ENCODE peak calls at places on chromosomes 16 and 17, in ten cellular contexts. One of them, this sample, is unnamed. For H3K79me2, the result is how much of the 10 kb centered on the place peaks cover.

GRCh38 chr17:72185571-72185970 is 64.8 kb downstream of the SOX9 start:
- DNase-seq in DND-41: no peak
- DNase-seq in HCT116: no peak
- DNase-seq in neural progenitor cell: no peak
- DNase-seq in GM23338: no peak
- DNase-seq in mammary epithelial cell: no peak
- DNase-seq in SK-N-SH: no peak
- DNase-seq in mesendoderm: no peak
- DNase-seq in endothelial cell of umbilical vein: no peak
- DNase-seq in fibroblast of lung: no peak
- DNase-seq in this sample: no peak

GRCh38 chr17:2042355-2042929 is 620 bp downstream of the OVCA2 start:
- DNase-seq in DND-41: no peak
- DNase-seq in HCT116: no peak
- DNase-seq in neural progenitor cell: peak
- DNase-seq in GM23338: peak
- DNase-seq in mammary epithelial cell: no peak
- DNase-seq in SK-N-SH: peak
- DNase-seq in mesendoderm: peak
- DNase-seq in endothelial cell of umbilical vein: no peak
- DNase-seq in fibroblast of lung: peak
- DNase-seq in this sample: peak

GRCh38 chr16:21169249-21169981 is 10.9 kb downstream of the LDAF1 start:
- DNase-seq in DND-41: no peak
- DNase-seq in HCT116: no peak
- DNase-seq in neural progenitor cell: no peak
- DNase-seq in GM23338: no peak
- DNase-seq in mammary epithelial cell: peak
- DNase-seq in SK-N-SH: no peak
- DNase-seq in mesendoderm: no peak
- DNase-seq in endothelial cell of umbilical vein: no peak
- DNase-seq in fibroblast of lung: peak
- DNase-seq in this sample: no peak

GRCh38 chr17:38885728-38886642 is 16.1 kb downstream of the LASP1 start:
- DNase-seq in DND-41: no peak
- DNase-seq in HCT116: no peak
- DNase-seq in neural progenitor cell: peak
- DNase-seq in GM23338: peak
- DNase-seq in mammary epithelial cell: no peak
- DNase-seq in SK-N-SH: peak
- DNase-seq in mesendoderm: peak
- DNase-seq in endothelial cell of umbilical vein: no peak
- DNase-seq in fibroblast of lung: peak
- DNase-seq in this sample: peak

GRCh38 chr16:2919511-2920255 is 8.0 kb downstream of the FLYWCH1 start:
- DNase-seq in DND-41: peak
- DNase-seq in HCT116: peak
- DNase-seq in neural progenitor cell: peak
- DNase-seq in GM23338: peak
- DNase-seq in mammary epithelial cell: peak
- DNase-seq in SK-N-SH: peak
- DNase-seq in mesendoderm: peak
- DNase-seq in endothelial cell of umbilical vein: peak
- DNase-seq in fibroblast of lung: peak
- DNase-seq in this sample: peak

GRCh38 chr17:82434216-82434565 is 15.8 kb upstream of the OGFOD3 start:
- DNase-seq in DND-41: peak
- DNase-seq in HCT116: no peak
- DNase-seq in neural progenitor cell: no peak
- DNase-seq in GM23338: no peak
- DNase-seq in mammary epithelial cell: no peak
- DNase-seq in SK-N-SH: no peak
- DNase-seq in mesendoderm: no peak
- DNase-seq in endothelial cell of umbilical vein: no peak
- DNase-seq in fibroblast of lung: no peak
- DNase-seq in this sample: peak

GRCh38 chr16:1489077-1489476 is 333 bp upstream of the PTX4 start:
- DNase-seq in DND-41: no peak
- DNase-seq in HCT116: no peak
- DNase-seq in neural progenitor cell: no peak
- DNase-seq in GM23338: no peak
- DNase-seq in mammary epithelial cell: no peak
- DNase-seq in SK-N-SH: no peak
- DNase-seq in mesendoderm: no peak
- DNase-seq in endothelial cell of umbilical vein: no peak
- DNase-seq in fibroblast of lung: no peak
- DNase-seq in this sample: no peak

GRCh38 chr16:81861915-81862314 is 82.8 kb downstream of the PLCG2 start:
- DNase-seq in DND-41: no peak
- DNase-seq in HCT116: no peak
- DNase-seq in neural progenitor cell: no peak
- DNase-seq in GM23338: no peak
- DNase-seq in mammary epithelial cell: no peak
- DNase-seq in SK-N-SH: no peak
- DNase-seq in mesendoderm: no peak
- DNase-seq in endothelial cell of umbilical vein: peak
- DNase-seq in fibroblast of lung: no peak
- DNase-seq in this sample: no peak

GRCh38 chr17:74424658-74425057 is 7.2 kb upstream of the GPRC5C start:
- DNase-seq in DND-41: no peak
- DNase-seq in HCT116: no peak
- DNase-seq in neural progenitor cell: no peak
- DNase-seq in GM23338: no peak
- DNase-seq in mammary epithelial cell: no peak
- DNase-seq in SK-N-SH: peak
- DNase-seq in mesendoderm: no peak
- DNase-seq in endothelial cell of umbilical vein: no peak
- DNase-seq in fibroblast of lung: no peak
- DNase-seq in this sample: no peak

GRCh38 chr16:88449267-88449561 is 3.9 kb upstream of the ZFPM1 start:
- DNase-seq in DND-41: no peak
- DNase-seq in HCT116: no peak
- DNase-seq in neural progenitor cell: no peak
- DNase-seq in GM23338: no peak
- DNase-seq in mammary epithelial cell: no peak
- DNase-seq in SK-N-SH: peak
- DNase-seq in mesendoderm: no peak
- DNase-seq in endothelial cell of umbilical vein: no peak
- DNase-seq in fibroblast of lung: no peak
- DNase-seq in this sample: no peak

GRCh38 chr16:57863434-57864160 is 61.3 kb upstream of the KIFC3 start:
- DNase-seq in DND-41: no peak
- DNase-seq in HCT116: peak
- DNase-seq in neural progenitor cell: peak
- DNase-seq in GM23338: peak
- DNase-seq in mammary epithelial cell: peak
- DNase-seq in SK-N-SH: peak
- DNase-seq in mesendoderm: peak
- DNase-seq in endothelial cell of umbilical vein: peak
- DNase-seq in fibroblast of lung: peak
- DNase-seq in this sample: peak

GRCh38 chr17:36085710-36086268 is 4.2 kb downstream of the CCL3 start:
- DNase-seq in DND-41: no peak
- DNase-seq in HCT116: no peak
- DNase-seq in neural progenitor cell: no peak
- DNase-seq in GM23338: no peak
- DNase-seq in mammary epithelial cell: peak
- DNase-seq in SK-N-SH: no peak
- DNase-seq in mesendoderm: no peak
- DNase-seq in endothelial cell of umbilical vein: no peak
- DNase-seq in fibroblast of lung: peak
- DNase-seq in this sample: no peak

GRCh38 chr17:42305543-42306384 is 17.5 kb downstream of the STAT5A start:
- DNase-seq in DND-41: no peak
- DNase-seq in HCT116: no peak
- DNase-seq in neural progenitor cell: no peak
- DNase-seq in GM23338: peak
- DNase-seq in mammary epithelial cell: no peak
- DNase-seq in SK-N-SH: no peak
- DNase-seq in mesendoderm: no peak
- DNase-seq in endothelial cell of umbilical vein: no peak
- DNase-seq in fibroblast of lung: no peak
- DNase-seq in this sample: peak
- H3K79me2 ChIP-seq in DND-41: under half
- H3K79me2 ChIP-seq in HCT116: under half
- H3K79me2 ChIP-seq in neural progenitor cell: under half
- H3K79me2 ChIP-seq in GM23338: under half
- H3K79me2 ChIP-seq in mammary epithelial cell: under half
- H3K79me2 ChIP-seq in SK-N-SH: under half
- H3K79me2 ChIP-seq in mesendoderm: under half
- H3K79me2 ChIP-seq in endothelial cell of umbilical vein: under half
- H3K79me2 ChIP-seq in fibroblast of lung: under half
- H3K79me2 ChIP-seq in this sample: under half

DNA sequence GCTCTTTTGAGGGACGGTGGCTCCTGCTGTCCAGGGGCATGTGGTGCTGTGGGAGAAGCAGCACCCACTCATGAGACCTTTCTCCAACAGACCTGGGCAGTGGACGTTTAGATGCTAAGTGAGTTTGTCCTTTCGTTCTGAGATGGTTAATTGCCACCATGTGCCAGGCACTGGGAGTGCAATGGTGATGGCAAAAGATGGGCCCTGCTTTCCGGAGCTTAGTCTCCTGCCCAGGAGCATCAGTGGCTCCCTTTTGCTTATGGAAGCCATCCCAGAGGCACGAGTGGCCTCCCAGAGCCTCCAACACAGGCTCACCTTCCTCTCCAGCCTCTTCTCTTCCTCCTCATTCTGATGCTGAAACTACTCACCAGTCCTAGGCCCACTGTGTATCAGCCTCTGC is 28.4 kb downstream of the CASKIN2 start:
- DNase-seq in DND-41: no peak
- DNase-seq in HCT116: no peak
- DNase-seq in neural progenitor cell: no peak
- DNase-seq in GM23338: no peak
- DNase-seq in mammary epithelial cell: no peak
- DNase-seq in SK-N-SH: no peak
- DNase-seq in mesendoderm: no peak
- DNase-seq in endothelial cell of umbilical vein: no peak
- DNase-seq in fibroblast of lung: no peak
- DNase-seq in this sample: no peak
- H3K4me3 ChIP-seq in DND-41: peak
- H3K4me3 ChIP-seq in HCT116: no peak
- H3K4me3 ChIP-seq in neural progenitor cell: no peak
- H3K4me3 ChIP-seq in GM23338: no peak
- H3K4me3 ChIP-seq in mammary epithelial cell: no peak
- H3K4me3 ChIP-seq in SK-N-SH: no peak
- H3K4me3 ChIP-seq in mesendoderm: no peak
- H3K4me3 ChIP-seq in endothelial cell of umbilical vein: no peak
- H3K4me3 ChIP-seq in fibroblast of lung: no peak
- H3K4me3 ChIP-seq in this sample: no peak

DNA sequence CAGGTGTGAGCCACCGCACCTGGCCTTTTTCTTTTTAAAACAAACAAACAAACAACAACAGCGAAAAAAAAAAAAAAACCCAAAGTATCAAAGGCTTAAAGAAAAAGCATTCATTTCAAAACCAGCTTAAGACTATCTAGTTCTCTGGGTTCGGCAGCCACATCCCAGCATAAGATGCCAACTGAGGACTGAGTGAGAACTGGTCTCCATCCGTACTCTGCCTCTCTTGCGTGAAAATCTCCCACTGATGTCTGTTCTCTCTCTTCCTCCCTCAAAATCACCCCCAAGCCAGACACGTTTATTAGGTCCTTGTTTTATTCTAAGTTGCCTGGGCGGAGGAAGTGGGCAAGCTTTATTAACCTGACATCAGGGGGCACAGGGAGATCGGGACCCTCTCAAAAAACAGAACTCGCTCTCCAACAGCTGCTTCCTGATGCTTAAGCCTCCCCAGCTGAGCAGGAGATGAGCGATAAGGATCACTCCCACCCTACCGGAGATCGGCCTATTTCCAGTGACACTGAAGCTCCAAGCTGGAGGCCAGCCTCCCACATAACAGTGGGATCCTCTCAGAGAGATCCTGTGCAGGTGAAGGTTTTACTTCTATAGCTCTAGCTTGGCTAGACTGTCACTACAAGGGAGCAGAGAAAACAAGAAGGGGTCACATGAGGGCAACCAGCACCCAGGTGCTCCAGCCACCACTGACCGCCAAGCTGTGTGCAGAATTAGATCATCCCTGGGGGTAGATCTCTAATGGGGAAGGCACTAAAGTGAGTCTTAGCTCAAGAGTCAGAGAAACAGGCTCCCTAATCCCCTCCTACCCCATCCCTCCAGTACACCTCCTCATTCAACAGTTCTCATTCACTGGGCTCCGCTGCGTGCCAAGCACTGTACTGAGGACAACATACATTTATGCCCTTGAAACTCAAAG is 13.6 kb downstream of the CDC42EP4 start:
- DNase-seq in DND-41: no peak
- DNase-seq in HCT116: no peak
- DNase-seq in neural progenitor cell: no peak
- DNase-seq in GM23338: no peak
- DNase-seq in mammary epithelial cell: no peak
- DNase-seq in SK-N-SH: peak
- DNase-seq in mesendoderm: peak
- DNase-seq in endothelial cell of umbilical vein: no peak
- DNase-seq in fibroblast of lung: no peak
- DNase-seq in this sample: no peak
- H3K79me2 ChIP-seq in DND-41: under half
- H3K79me2 ChIP-seq in HCT116: half or more
- H3K79me2 ChIP-seq in neural progenitor cell: half or more
- H3K79me2 ChIP-seq in GM23338: under half
- H3K79me2 ChIP-seq in mammary epithelial cell: half or more
- H3K79me2 ChIP-seq in SK-N-SH: half or more
- H3K79me2 ChIP-seq in mesendoderm: under half
- H3K79me2 ChIP-seq in endothelial cell of umbilical vein: half or more
- H3K79me2 ChIP-seq in fibroblast of lung: half or more
- H3K79me2 ChIP-seq in this sample: half or more

GRCh38 chr16:10183606-10183959 is 1.4 kb upstream of the GRIN2A start:
- DNase-seq in DND-41: no peak
- DNase-seq in HCT116: no peak
- DNase-seq in neural progenitor cell: no peak
- DNase-seq in GM23338: peak
- DNase-seq in mammary epithelial cell: no peak
- DNase-seq in SK-N-SH: no peak
- DNase-seq in mesendoderm: peak
- DNase-seq in endothelial cell of umbilical vein: no peak
- DNase-seq in fibroblast of lung: no peak
- DNase-seq in this sample: no peak

GRCh38 chr16:10180042-10180770 is 2.0 kb downstream of the GRIN2A start:
- DNase-seq in DND-41: no peak
- DNase-seq in HCT116: no peak
- DNase-seq in neural progenitor cell: no peak
- DNase-seq in GM23338: no peak
- DNase-seq in mammary epithelial cell: no peak
- DNase-seq in SK-N-SH: no peak
- DNase-seq in mesendoderm: no peak
- DNase-seq in endothelial cell of umbilical vein: no peak
- DNase-seq in fibroblast of lung: no peak
- DNase-seq in this sample: no peak

GRCh38 chr16:10180771-10181163 is 1.5 kb downstream of the GRIN2A start:
- DNase-seq in DND-41: peak
- DNase-seq in HCT116: no peak
- DNase-seq in neural progenitor cell: peak
- DNase-seq in GM23338: peak
- DNase-seq in mammary epithelial cell: no peak
- DNase-seq in SK-N-SH: peak
- DNase-seq in mesendoderm: peak
- DNase-seq in endothelial cell of umbilical vein: no peak
- DNase-seq in fibroblast of lung: no peak
- DNase-seq in this sample: peak

GRCh38 chr16:10182186-10182683 is at the start of gene GRIN2A:
- DNase-seq in DND-41: no peak
- DNase-seq in HCT116: no peak
- DNase-seq in neural progenitor cell: peak
- DNase-seq in GM23338: peak
- DNase-seq in mammary epithelial cell: no peak
- DNase-seq in SK-N-SH: peak
- DNase-seq in mesendoderm: peak
- DNase-seq in endothelial cell of umbilical vein: no peak
- DNase-seq in fibroblast of lung: no peak
- DNase-seq in this sample: peak

GRCh38 chr16:10181196-10182162 is 749 bp downstream of the GRIN2A start:
- DNase-seq in DND-41: no peak
- DNase-seq in HCT116: peak
- DNase-seq in neural progenitor cell: peak
- DNase-seq in GM23338: peak
- DNase-seq in mammary epithelial cell: peak
- DNase-seq in SK-N-SH: peak
- DNase-seq in mesendoderm: peak
- DNase-seq in endothelial cell of umbilical vein: peak
- DNase-seq in fibroblast of lung: peak
- DNase-seq in this sample: peak
- H3K4me3 ChIP-seq in DND-41: no peak
- H3K4me3 ChIP-seq in HCT116: no peak
- H3K4me3 ChIP-seq in neural progenitor cell: peak
- H3K4me3 ChIP-seq in GM23338: peak
- H3K4me3 ChIP-seq in mammary epithelial cell: peak
- H3K4me3 ChIP-seq in SK-N-SH: no peak
- H3K4me3 ChIP-seq in mesendoderm: peak
- H3K4me3 ChIP-seq in endothelial cell of umbilical vein: no peak
- H3K4me3 ChIP-seq in fibroblast of lung: no peak
- H3K4me3 ChIP-seq in this sample: no peak

This sample was measured in osteoblast.